ENCODE peak calls at places on chromosome 12, in eight cellular contexts. K, F, Y, A, J, B, W and G are unnamed samples.

GRCh38 chr12:91778938-91779400 is 366.7 kb downstream of the BTG1 start:
- DNase-seq in K (no peak), Y (peak; percentile 99), F (peak; percentile 91), J (peak; percentile 8), B (peak; percentile 20), A (no peak), W (peak; percentile 28), G (no peak)

GRCh38 chr12:48198619-48198973 is 4.5 kb downstream of the OR10AD1 start:
- DNase-seq in W (peak; percentile 32), A (peak; percentile 80), J (peak; percentile 79), B (peak; percentile 39), F (no peak), Y (no peak), K (no peak), G (peak; percentile 82)

GRCh38 chr12:94636462-94637085 is 13.8 kb downstream of the TMCC3 start:
- DNase-seq in B (peak; percentile 20), A (no peak), J (no peak), W (no peak), F (no peak), K (no peak), Y (peak; percentile 80), G (no peak)

GRCh38 chr12:80100566-80100965 is 1.2 kb downstream of the OTOGL start:
- DNase-seq in J (no peak), K (no peak), B (no peak), W (no peak), A (no peak), F (peak; percentile 76), Y (no peak), G (no peak)

GRCh38 chr12:41967668-41968649 is 176.7 kb downstream of the GXYLT1 start:
- DNase-seq in W (no peak), Y (no peak), J (no peak), B (no peak), A (no peak), F (peak; percentile 86), K (peak; percentile 41), G (no peak)

GRCh38 chr12:91687052-91688017 is 458.3 kb downstream of the BTG1 start:
- DNase-seq in J (no peak), B (no peak), W (no peak), Y (peak; percentile 75), A (no peak), K (no peak), F (peak; percentile 61), G (no peak)

GRCh38 chr12:130169256-130169655 is 7.0 kb downstream of the FZD10 start:
- DNase-seq in W (no peak), J (no peak), F (no peak), Y (no peak), B (no peak), K (no peak), A (peak; percentile 15), G (no peak)

GRCh38 chr12:12800406-12801180 is 12.6 kb upstream of the DDX47 start:
- DNase-seq in B (no peak), F (peak; percentile 65), W (no peak), K (no peak), Y (peak; percentile 83), J (no peak), A (no peak), G (no peak)

GRCh38 chr12:1933342-1933992 is 15.0 kb upstream of the CACNA2D4 start:
- DNase-seq in K (no peak), F (peak; percentile 65), Y (no peak), B (no peak), A (peak; percentile 44), W (no peak), J (peak; percentile 16), G (no peak)

GRCh38 chr12:107374136-107374535 is 280.8 kb upstream of the CRY1 start:
- DNase-seq in A (no peak), K (no peak), F (no peak), J (no peak), Y (no peak), W (no peak), B (no peak), G (no peak)

GRCh38 chr12:90237841-90238240 is 529.2 kb upstream of the ATP2B1 start:
- DNase-seq in F (no peak), B (no peak), K (no peak), Y (no peak), W (no peak), J (no peak), A (no peak), G (no peak)

GRCh38 chr12:48110691-48111315 is 4.9 kb upstream of the SENP1 start:
- DNase-seq in K (no peak), W (no peak), A (no peak), F (no peak), J (no peak), Y (no peak), B (no peak), G (no peak)

GRCh38 chr12:31412292-31412801 is 86.4 kb upstream of the SINHCAF start:
- DNase-seq in A (no peak), Y (no peak), F (no peak), W (no peak), K (no peak), J (no peak), B (no peak), G (no peak)

GRCh38 chr12:111270128-111270651 is 98.7 kb downstream of the PHETA1 start:
- DNase-seq in A (no peak), B (no peak), J (no peak), F (no peak), K (no peak), W (no peak), Y (no peak), G (no peak)

GRCh38 chr12:61920230-61920629 is 340.0 kb upstream of the USP15 start:
- DNase-seq in J (no peak), K (no peak), B (no peak), F (no peak), W (no peak), A (no peak), Y (no peak), G (no peak)

DNA sequence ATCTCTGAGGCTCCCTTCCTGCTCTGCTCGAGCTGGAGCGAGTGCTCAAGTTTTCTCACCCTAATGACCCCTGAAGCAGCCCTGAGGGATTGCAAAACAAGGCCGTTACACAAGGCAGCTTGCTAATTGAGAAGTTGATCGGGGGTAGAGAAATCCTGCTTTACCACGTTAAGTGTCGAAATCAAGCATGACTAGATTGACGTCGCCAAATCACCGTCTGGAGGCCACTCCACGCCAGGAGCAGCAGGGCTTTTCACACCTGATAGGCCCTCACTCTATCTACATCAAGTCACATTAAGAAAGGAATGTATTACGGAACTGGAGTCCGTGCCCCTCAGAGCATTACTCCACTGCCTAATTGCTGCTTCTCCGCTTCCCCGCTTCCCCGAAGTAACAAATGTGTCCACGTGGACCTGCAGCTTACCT is 32.3 kb downstream of the LMO3 start:
- DNase-seq in F (no peak), K (peak; percentile 67), B (peak; percentile 70), W (peak; percentile 73), Y (no peak), J (peak; percentile 31), A (peak; percentile 83), G (no peak)
- H3K4me3 ChIP-seq in F (no peak overlapping the region), K (peak overlapping the region; percentile 5), B (no peak overlapping the region), W (no peak overlapping the region), Y (no peak overlapping the region), J (no peak overlapping the region), A (no peak overlapping the region), G (no peak overlapping the region)

DNA sequence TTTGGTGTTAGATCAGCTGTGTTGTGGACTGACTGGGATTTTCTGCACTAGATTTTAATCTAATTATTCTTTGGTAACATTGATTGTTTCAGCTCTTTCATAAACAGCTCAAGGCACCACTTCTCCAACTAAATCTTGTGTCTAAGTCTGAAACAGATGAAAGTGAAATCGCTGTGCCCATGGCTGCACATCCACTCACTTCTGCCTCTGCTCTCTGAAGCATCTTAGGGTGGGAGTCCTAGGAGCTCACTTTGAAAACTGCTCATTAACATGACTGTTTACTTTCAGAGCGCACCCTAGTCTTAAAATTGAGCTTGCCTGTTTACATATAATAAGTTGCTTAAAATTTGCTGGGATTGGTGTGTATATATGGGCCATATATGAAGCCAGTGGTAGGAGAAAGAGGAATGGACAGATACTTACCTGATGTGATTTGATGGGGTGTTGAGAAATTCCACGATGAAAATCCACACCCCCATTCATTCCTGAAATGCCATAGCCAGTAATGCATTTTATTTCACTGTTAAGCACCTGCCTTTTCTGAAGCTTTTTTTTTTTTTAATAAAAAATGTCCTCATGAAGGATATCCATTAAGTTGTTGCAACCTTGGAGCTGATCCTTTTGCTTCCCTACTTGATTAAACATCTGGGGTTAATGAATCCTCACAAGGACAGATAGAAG is 52.8 kb downstream of the PPFIBP1 start:
- DNase-seq in B (no peak), J (no peak), A (no peak), F (no peak), K (no peak), Y (no peak), W (no peak), G (no peak)
- H3K4me1 ChIP-seq in B (no peaks in the 10 kb centered on the region), J (peaks cover 47% of the 10 kb centered on the region), A (peaks cover 14% of the 10 kb centered on the region), F (peaks cover 53% of the 10 kb centered on the region), K (peaks cover 4% of the 10 kb centered on the region), Y (peaks cover 81% of the 10 kb centered on the region), W (no peaks in the 10 kb centered on the region), G (peaks cover 15% of the 10 kb centered on the region)

DNA sequence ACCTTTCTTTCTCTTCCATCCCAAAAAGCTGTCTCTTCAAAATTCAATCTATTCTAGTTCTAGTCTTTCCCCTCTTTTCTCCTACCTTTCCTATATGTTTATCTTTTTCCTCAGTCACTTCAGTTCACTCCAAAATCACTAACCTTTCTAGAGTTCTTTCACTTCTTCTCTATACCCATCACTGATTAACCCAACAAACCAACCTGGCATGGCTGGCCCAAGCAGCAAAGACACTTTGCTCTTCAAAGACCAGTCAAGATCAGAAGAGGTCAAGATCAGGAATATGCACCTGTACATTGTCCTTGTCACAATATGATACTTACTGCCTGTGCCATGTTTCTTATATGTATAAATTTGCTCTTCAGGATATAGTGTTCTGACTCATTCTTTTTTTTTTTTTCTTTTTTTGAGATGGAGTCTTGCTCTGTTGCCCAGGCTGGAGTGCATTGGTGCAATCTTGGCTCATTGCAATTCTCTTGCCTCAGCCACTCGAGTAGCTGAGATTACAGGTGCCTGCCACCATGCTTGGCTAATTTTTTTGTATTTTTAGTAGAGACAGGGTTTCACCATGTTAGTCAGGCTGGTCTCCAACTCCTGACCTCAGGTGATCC is 112.9 kb downstream of the C12orf42 start:
- DNase-seq in B (no peak), W (no peak), K (no peak), J (no peak), F (no peak), Y (no peak), A (no peak), G (no peak)
- H3K4me3 ChIP-seq in B (no peak overlapping the region), W (no peak overlapping the region), K (no peak overlapping the region), J (no peak overlapping the region), F (no peak overlapping the region), Y (no peak overlapping the region), A (no peak overlapping the region), G (no peak overlapping the region)

DNA sequence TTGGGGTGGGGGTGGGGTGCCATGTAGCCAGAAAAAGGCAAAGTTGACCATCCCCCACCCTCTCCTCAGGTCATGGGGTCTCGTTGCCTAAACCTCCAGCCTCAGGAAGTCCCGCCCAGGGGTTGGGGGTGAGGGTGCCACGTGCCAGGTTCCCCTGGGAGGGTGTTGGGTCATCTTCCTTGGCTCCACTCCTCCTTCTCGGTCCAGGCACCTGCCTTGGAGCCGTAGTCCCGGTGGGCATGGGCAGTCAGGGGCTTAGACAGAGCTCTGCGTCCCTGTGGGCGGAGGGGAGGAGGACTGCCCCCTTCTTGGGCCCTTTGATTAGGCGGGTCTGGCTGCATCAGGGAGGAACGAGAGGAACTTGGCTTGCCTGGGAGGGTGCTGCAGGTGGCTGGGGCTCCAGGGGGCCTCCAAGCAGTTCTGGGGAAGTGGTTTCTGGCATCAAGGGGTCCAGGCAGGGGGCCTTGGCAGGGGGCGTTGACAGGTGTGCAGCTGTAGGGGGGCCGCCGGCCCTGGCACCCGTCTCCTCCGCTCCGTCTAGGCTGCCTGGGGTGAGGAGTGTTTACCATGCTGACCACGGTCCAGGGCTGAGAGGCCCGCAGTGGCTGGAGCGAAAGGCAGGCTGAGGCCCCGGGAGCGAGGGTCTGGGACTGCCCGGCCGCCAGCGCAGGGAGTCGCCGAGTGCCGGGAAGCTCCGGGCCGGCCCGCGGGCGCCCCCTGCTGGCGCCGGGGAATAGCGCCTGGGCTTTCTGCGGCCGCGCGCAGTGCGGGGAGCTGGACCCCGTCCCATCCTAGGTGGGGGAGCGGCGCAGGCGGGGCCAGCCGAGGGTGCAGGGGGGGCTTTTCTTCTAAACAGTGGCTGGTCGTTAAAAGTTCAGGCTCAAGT is 7.9 kb downstream of the SETD1B start:
- DNase-seq in B (peak; percentile 80), Y (peak; percentile 43), F (no peak), A (peak; percentile 89), J (peak; percentile 76), K (peak; percentile 90), W (no peak), G (peak; percentile 92)
- H3K4me1 ChIP-seq in B (peaks cover 31% of the 10 kb centered on the region), Y (peaks cover 20% of the 10 kb centered on the region), F (peaks cover 30% of the 10 kb centered on the region), A (peaks cover 43% of the 10 kb centered on the region), J (peaks cover 38% of the 10 kb centered on the region), K (peaks cover 25% of the 10 kb centered on the region), W (no peaks in the 10 kb centered on the region), G (no peaks in the 10 kb centered on the region)